ENCODE peak calls at places on chromosomes 4 and X, in five cellular contexts. Z is endothelial cell of umbilical vein, O is Karpas-422, E is neuronal stem cell, H is GM23338. D is an unnamed sample.

GRCh38 chrX:97704881-97705280 is 821.2 kb downstream of the RPA4 start:
- DNase-seq in Z (no peak), O (no peak), E (no peak), H (no peak), D (no peak)

GRCh38 chrX:154354013-154354412 is 20.4 kb downstream of the FLNA start:
- DNase-seq in Z (no peak), O (no peak), E (no peak), H (no peak), D (no peak)

GRCh38 chr4:159358226-159358625 is 255.3 kb downstream of the RAPGEF2 start:
- DNase-seq in Z (peak; percentile 25), O (no peak), E (no peak), H (no peak), D (no peak)

GRCh38 chr4:147516133-147516532 is 35.2 kb downstream of the EDNRA start:
- DNase-seq in Z (no peak), O (no peak), E (no peak), H (no peak), D (no peak)

GRCh38 chr4:163201358-163201757 is 34.7 kb upstream of the NAF1 start:
- DNase-seq in Z (no peak), O (no peak), E (no peak), H (no peak), D (no peak)

GRCh38 chr4:5751073-5751917 is 40.3 kb downstream of the EVC start:
- DNase-seq in Z (no peak), O (no peak), E (no peak), H (peak; percentile 23), D (no peak)

GRCh38 chr4:141636771-141637460 is 533 bp downstream of the IL15 start:
- DNase-seq in Z (peak; percentile 74), O (no peak), E (peak; percentile 39), H (peak; percentile 65), D (peak; percentile 38)

GRCh38 chrX:106039920-106040319 is 1.4 kb upstream of the SERPINA7 start:
- DNase-seq in Z (no peak), O (peak; percentile 47), E (no peak), H (peak; percentile 28), D (no peak)

GRCh38 chr4:5361968-5362367 is 310.7 kb downstream of the STK32B start:
- DNase-seq in Z (peak; percentile 10), O (peak; percentile 61), E (peak; percentile 51), H (peak; percentile 51), D (peak; percentile 26)

GRCh38 chrX:117851025-117851424 is 265.6 kb downstream of the KLHL13 start:
- DNase-seq in Z (no peak), O (no peak), E (no peak), H (no peak), D (no peak)

GRCh38 chr4:16082424-16083216 is 1.2 kb downstream of the PROM1 start:
- DNase-seq in Z (peak; percentile 30), O (no peak), E (peak; percentile 82), H (peak; percentile 98), D (no peak)

GRCh38 chrX:154351183-154352011 is 23.0 kb downstream of the FLNA start:
- DNase-seq in Z (no peak), O (no peak), E (no peak), H (no peak), D (no peak)

GRCh38 chr4:89142691-89143669 is 31.6 kb downstream of the TIGD2 start:
- DNase-seq in Z (no peak), O (no peak), E (no peak), H (no peak), D (no peak)

GRCh38 chr4:144666539-144667175 is 20.7 kb downstream of the HHIP start:
- DNase-seq in Z (peak; percentile 66), O (no peak), E (no peak), H (no peak), D (no peak)

GRCh38 chrX:70444326-70445196 is at the start of gene DLG3:
- DNase-seq in Z (no peak), O (peak; percentile 39), E (no peak), H (peak; percentile 84), D (no peak)

GRCh38 chr4:589219-589963 is 13.3 kb upstream of the TMEM271 start:
- DNase-seq in Z (no peak), O (no peak), E (no peak), H (no peak), D (no peak)

GRCh38 chr4:79918292-79918691 is 154.7 kb downstream of the ANTXR2 start:
- DNase-seq in Z (no peak), O (no peak), E (no peak), H (no peak), D (no peak)

GRCh38 chrX:645024-645376 is 14.4 kb downstream of the SHOX start:
- DNase-seq in Z (no peak), O (no peak), E (no peak), H (peak; percentile 58), D (no peak)

GRCh38 chrX:40933132-40934078 is 151.8 kb upstream of the USP9X start:
- DNase-seq in Z (peak; percentile 82), O (no peak), E (no peak), H (no peak), D (peak; percentile 56)

GRCh38 chr4:137387924-137388323 is 144.4 kb downstream of the PCDH18 start:
- DNase-seq in Z (peak; percentile 59), O (no peak), E (no peak), H (no peak), D (no peak)

GRCh38 chr4:5166377-5166776 is 115.1 kb downstream of the STK32B start:
- DNase-seq in Z (no peak), O (no peak), E (no peak), H (no peak), D (no peak)

GRCh38 chrX:27163236-27163635 is 299.9 kb downstream of the PPP4R3C start:
- DNase-seq in Z (peak; percentile 21), O (no peak), E (no peak), H (no peak), D (no peak)

GRCh38 chrX:69505772-69506616 is 1.9 kb downstream of the NALF2 start:
- DNase-seq in Z (no peak), O (no peak), E (no peak), H (peak; percentile 12), D (no peak)

GRCh38 chr4:182923376-182923775 is 6.2 kb upstream of the DCTD start:
- DNase-seq in Z (no peak), O (no peak), E (no peak), H (no peak), D (no peak)

GRCh38 chr4:80685219-80685618 is 345.3 kb upstream of the BMP3 start:
- DNase-seq in Z (no peak), O (no peak), E (no peak), H (no peak), D (no peak)

GRCh38 chr4:154566639-154567204 is 3.9 kb downstream of the FGB start:
- DNase-seq in Z (no peak), O (no peak), E (no peak), H (no peak), D (no peak)

GRCh38 chr4:52263612-52264011 is 212.5 kb downstream of the SPATA18 start:
- DNase-seq in Z (no peak), O (no peak), E (no peak), H (no peak), D (no peak)

GRCh38 chr4:180105362-180105761 is 2137.8 kb upstream of the TENM3 start:
- DNase-seq in Z (no peak), O (no peak), E (no peak), H (no peak), D (no peak)

GRCh38 chr4:180101348-180102083 is 2141.7 kb upstream of the TENM3 start:
- DNase-seq in Z (no peak), O (no peak), E (no peak), H (no peak), D (no peak)

GRCh38 chr4:180106122-180106521 is 2137.1 kb upstream of the TENM3 start:
- DNase-seq in Z (no peak), O (no peak), E (no peak), H (no peak), D (no peak)

GRCh38 chr4:180100433-180101344 is 2142.5 kb upstream of the TENM3 start:
- DNase-seq in Z (no peak), O (no peak), E (no peak), H (no peak), D (no peak)

DNA sequence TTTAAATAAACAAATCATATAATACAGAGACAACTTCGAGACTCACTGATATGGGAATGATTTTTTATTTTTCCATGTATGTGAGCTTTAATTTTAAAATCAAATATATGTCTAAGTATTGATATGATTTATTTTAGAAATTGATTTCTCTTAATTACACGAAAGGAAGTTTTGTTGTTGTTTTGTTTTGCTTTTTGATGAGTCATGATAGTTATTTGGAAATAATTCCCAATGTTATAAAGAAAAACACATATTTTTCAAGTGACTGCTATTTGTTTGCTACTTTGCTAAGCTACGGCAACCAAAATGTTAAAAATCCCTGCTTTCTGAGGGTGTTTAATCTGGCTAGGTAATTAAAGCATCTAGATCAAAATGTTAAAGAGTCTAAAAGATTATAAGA is 2139.4 kb upstream of the TENM3 start:
- DNase-seq in Z (no peak), O (no peak), E (no peak), H (no peak), D (no peak)
- H3K27me3 ChIP-seq in Z (no peaks in the 10 kb centered on the region), O (no peaks in the 10 kb centered on the region), E (peaks cover under 1% of the 10 kb centered on the region), H (no peaks in the 10 kb centered on the region), D (no peaks in the 10 kb centered on the region)

GRCh38 chrX:46791927-46792825 is 33.3 kb upstream of the SLC9A7 start:
- DNase-seq in Z (peak; percentile 84), O (no peak), E (no peak), H (peak; percentile 45), D (no peak)

GRCh38 chrX:46796574-46797191 is 37.8 kb upstream of the SLC9A7 start:
- DNase-seq in Z (peak; percentile 67), O (peak; percentile 82), E (peak; percentile 32), H (peak; percentile 69), D (peak; percentile 69)

GRCh38 chrX:46788902-46789301 is 30.0 kb upstream of the SLC9A7 start:
- DNase-seq in Z (no peak), O (no peak), E (no peak), H (peak; percentile 11), D (no peak)

GRCh38 chrX:46792826-46793195 is 33.9 kb upstream of the SLC9A7 start:
- DNase-seq in Z (no peak), O (no peak), E (no peak), H (no peak), D (no peak)

DNA sequence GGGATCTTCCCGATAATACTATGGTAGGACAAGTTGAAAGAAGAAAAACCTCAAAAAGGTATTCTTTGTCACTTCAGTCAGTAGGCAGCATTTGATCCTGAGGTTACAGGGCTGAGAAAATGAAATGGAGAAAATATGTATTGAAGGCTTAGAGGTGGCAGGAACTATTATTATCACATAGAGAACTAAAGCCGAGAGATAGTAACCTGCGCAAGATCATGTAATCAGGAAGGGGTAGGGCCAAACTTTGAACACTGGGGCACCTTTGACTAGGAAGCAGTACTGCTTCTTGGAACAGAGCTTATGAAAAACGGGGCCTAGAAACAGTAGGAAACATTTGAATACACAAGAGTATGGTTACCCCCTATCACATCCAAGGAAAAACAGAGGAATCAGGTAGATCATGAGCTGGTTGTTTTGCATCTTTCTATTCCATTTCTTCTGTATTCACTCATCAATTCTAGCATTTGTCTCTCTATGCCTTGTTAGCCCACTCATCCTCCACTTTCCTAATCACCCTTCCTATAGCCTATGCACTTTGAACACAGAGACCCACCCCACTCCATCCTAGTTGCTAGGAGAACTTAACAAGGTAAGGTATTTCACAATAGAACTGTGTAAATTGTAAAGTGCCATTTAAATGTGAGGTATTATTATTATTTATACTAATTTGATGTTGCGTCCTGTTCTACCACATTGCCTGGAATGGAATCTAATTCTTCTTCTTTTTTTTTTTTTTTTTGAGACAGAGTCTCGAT is 34.6 kb upstream of the SLC9A7 start:
- DNase-seq in Z (no peak), O (no peak), E (no peak), H (no peak), D (no peak)
- H3K4me2 ChIP-seq in Z (peak overlapping the region; percentile 86), O (no peak overlapping the region), E (no peak overlapping the region), H (no peak overlapping the region), D (no peak overlapping the region)

GRCh38 chr4:180437601-180438000 is 1805.6 kb upstream of the TENM3 start:
- DNase-seq in Z (no peak), O (no peak), E (no peak), H (no peak), D (no peak)
- H3K27me3 ChIP-seq in Z (no peaks in the 10 kb centered on the region), O (no peaks in the 10 kb centered on the region), E (no peaks in the 10 kb centered on the region), H (no peaks in the 10 kb centered on the region), D (no peaks in the 10 kb centered on the region)

GRCh38 chrX:22373094-22373493 is 100.4 kb downstream of the CBLL2 start:
- DNase-seq in Z (no peak), O (no peak), E (no peak), H (no peak), D (no peak)
- H3K4me2 ChIP-seq in Z (no peak overlapping the region), O (no peak overlapping the region), E (no peak overlapping the region), H (no peak overlapping the region), D (no peak overlapping the region)